ENCODE peak calls at places on chromosomes 2 and 18, in five cellular contexts. D is midbrain, V is endothelial cell, Q is small intestine, G is naive B cell. J is an unnamed sample.

GRCh38 chr2:241933175-241933911 is 63.8 kb downstream of the RTP5 start:
- DNase-seq in V (no peak), G (no peak), D (peak), Q (peak), J (no peak)

GRCh38 chr2:158305501-158305900 is 151.1 kb downstream of the CCDC148 start:
- DNase-seq in Q (no peak), V (no peak), G (no peak), D (no peak), J (no peak)

GRCh38 chr2:126227250-126227649 is 428.7 kb upstream of the GYPC start:
- DNase-seq in Q (no peak), V (no peak), G (no peak), D (no peak), J (peak)

GRCh38 chr2:174771631-174772491 is 7.6 kb upstream of the CHRNA1 start:
- DNase-seq in D (peak), V (peak), Q (peak), G (no peak), J (peak)

GRCh38 chr2:65407240-65407639 is 25.2 kb downstream of the SPRED2 start:
- DNase-seq in D (no peak), V (no peak), Q (no peak), G (no peak), J (no peak)

GRCh38 chr2:71190959-71191943 is 35.7 kb downstream of the PAIP2B start:
- DNase-seq in D (peak), Q (no peak), G (no peak), V (no peak), J (no peak)

GRCh38 chr2:134359367-134360081 is 105.7 kb downstream of the MGAT5 start:
- DNase-seq in Q (peak), V (no peak), D (no peak), G (no peak), J (no peak)

GRCh38 chr2:19686439-19686838 is 215.3 kb downstream of the TTC32 start:
- DNase-seq in V (no peak), Q (no peak), D (no peak), G (no peak), J (no peak)

GRCh38 chr2:219453691-219454131 is 19.1 kb downstream of the SPEG start:
- DNase-seq in G (no peak), V (no peak), Q (no peak), D (peak), J (no peak)

GRCh38 chr2:157168501-157168900 is 89.0 kb upstream of the GALNT5 start:
- DNase-seq in Q (no peak), D (no peak), G (no peak), V (no peak), J (no peak)

GRCh38 chr18:2338601-2339000 is 232.7 kb downstream of the METTL4 start:
- DNase-seq in G (no peak), V (no peak), D (no peak), Q (no peak), J (no peak)

GRCh38 chr2:57906152-57906732 is 140.4 kb upstream of the VRK2 start:
- DNase-seq in D (peak), V (no peak), G (peak), Q (peak), J (peak)

GRCh38 chr2:54285451-54285850 is 29.4 kb upstream of the TSPYL6 start:
- DNase-seq in G (no peak), D (no peak), V (no peak), Q (no peak), J (no peak)

GRCh38 chr2:12210016-12210933 is 463.8 kb downstream of the LPIN1 start:
- DNase-seq in G (no peak), V (no peak), D (no peak), Q (no peak), J (no peak)

GRCh38 chr2:16207611-16208010 is 267.3 kb downstream of the MYCN start:
- DNase-seq in D (no peak), Q (no peak), G (no peak), V (no peak), J (no peak)

GRCh38 chr2:192604295-192604694 is 409.6 kb upstream of the TMEFF2 start:
- DNase-seq in D (no peak), G (no peak), V (no peak), Q (no peak), J (peak)

GRCh38 chr2:148350211-148350610 is 294.3 kb upstream of the EPC2 start:
- DNase-seq in D (no peak), G (no peak), V (no peak), Q (no peak), J (no peak)

GRCh38 chr2:130744287-130745117 is 10.8 kb upstream of the AMER3 start:
- DNase-seq in V (no peak), G (no peak), D (no peak), Q (peak), J (peak)

GRCh38 chr2:62197609-62198236 is 1.8 kb downstream of the B3GNT2 start:
- DNase-seq in V (peak), D (no peak), G (peak), Q (peak), J (peak)

GRCh38 chr2:101200714-101201113 is 49.5 kb upstream of the TBC1D8 start:
- DNase-seq in V (no peak), Q (peak), G (no peak), D (no peak), J (no peak)

GRCh38 chr2:167510071-167510759 is 621.9 kb downstream of the XIRP2 start:
- DNase-seq in Q (no peak), V (no peak), G (no peak), D (no peak), J (no peak)

GRCh38 chr18:72692086-72692485 is 147.9 kb upstream of the CBLN2 start:
- DNase-seq in V (peak), D (no peak), G (no peak), Q (peak), J (peak)

J was measured in iPS-NIHi11.